ENCODE peak calls at places on chromosomes 13 and 19, in eight cellular contexts. L is RPMI8226, J is WTC11, W is aorta, Y is pancreas, D is A172, P is iPS-NIHi11, S is DMS79 treated with DMSO at 0.1 percent for 48 hours. Q is an unnamed sample.

GRCh38 chr19:11453468-11454341 is 18.3 kb downstream of the PRKCSH start:
- DNase-seq in P (peak), D (no peak), W (no peak), Y (no peak), J (peak), S (no peak), L (peak), Q (peak)

GRCh38 chr13:103299079-103299478 is 232.9 kb upstream of the SLC10A2 start:
- DNase-seq in Y (no peak), S (no peak), W (no peak), L (no peak), D (no peak), J (peak), P (peak), Q (peak)

GRCh38 chr19:48524221-48524620 is 12.6 kb upstream of the LMTK3 start:
- DNase-seq in D (no peak), S (no peak), Y (no peak), J (no peak), L (no peak), P (no peak), W (no peak), Q (no peak)

GRCh38 chr19:43527860-43528622 is 1.0 kb upstream of the ETHE1 start:
- DNase-seq in J (no peak), P (no peak), L (no peak), S (peak), Y (no peak), W (peak), D (no peak), Q (no peak)

GRCh38 chr19:58044886-58045285 is 11.1 kb downstream of the ZSCAN1 start:
- DNase-seq in P (no peak), Y (no peak), D (no peak), S (no peak), W (no peak), L (no peak), J (no peak), Q (no peak)

GRCh38 chr19:7888145-7888825 is at the start of gene LRRC8E:
- DNase-seq in Y (peak), L (no peak), W (no peak), J (peak), D (peak), P (peak), S (peak), Q (peak)

GRCh38 chr13:40113644-40114304 is 458.3 kb downstream of the COG6 start:
- DNase-seq in J (no peak), S (no peak), D (no peak), Y (no peak), W (no peak), L (no peak), P (no peak), Q (no peak)

GRCh38 chr19:41411682-41412265 is 14.2 kb downstream of the BCKDHA start:
- DNase-seq in S (no peak), P (no peak), J (no peak), W (no peak), D (no peak), L (no peak), Y (no peak), Q (no peak)

GRCh38 chr19:36182612-36183454 is 30.6 kb upstream of the COX7A1 start:
- DNase-seq in L (no peak), J (no peak), W (no peak), Y (no peak), S (no peak), D (peak), P (no peak), Q (peak)

GRCh38 chr19:2888739-2889224 is 11.9 kb upstream of the ZNF57 start:
- DNase-seq in D (no peak), W (peak), P (no peak), J (peak), S (no peak), L (peak), Y (peak), Q (no peak)

GRCh38 chr13:113098163-113098732 is 7.3 kb upstream of the F7 start:
- DNase-seq in P (no peak), D (no peak), J (no peak), W (no peak), Y (no peak), S (no peak), L (no peak), Q (no peak)

GRCh38 chr13:43878897-43879322 is 630 bp downstream of the CCDC122 start:
- DNase-seq in W (peak), D (peak), J (no peak), L (peak), S (peak), Y (peak), P (peak), Q (peak)

Q was measured in neural progenitor cell.